ENCODE peak calls at places on chromosomes 6 and 20, in nine cellular contexts. One of them, this sample, is unnamed.

GRCh38 chr6:131112252-131112651 is 23.0 kb upstream of the AKAP7 start:
- DNase-seq in endodermal cell: no peak
- DNase-seq in tibial artery: no peak
- DNase-seq in endothelial cell of umbilical vein: no peak
- DNase-seq in HCT116: no peak
- DNase-seq in uterus: no peak
- DNase-seq in ovary: no peak
- DNase-seq in A549: no peak
- DNase-seq in SK-N-SH: no peak
- DNase-seq in this sample: no peak

GRCh38 chr20:36792422-36792821 is 18.9 kb upstream of the DSN1 start:
- DNase-seq in endodermal cell: peak
- DNase-seq in tibial artery: peak
- DNase-seq in endothelial cell of umbilical vein: peak
- DNase-seq in HCT116: peak
- DNase-seq in uterus: peak
- DNase-seq in ovary: peak
- DNase-seq in A549: peak
- DNase-seq in SK-N-SH: peak
- DNase-seq in this sample: peak

GRCh38 chr6:17413313-17413750 is 19.9 kb downstream of the CAP2 start:
- DNase-seq in endodermal cell: no peak
- DNase-seq in tibial artery: no peak
- DNase-seq in endothelial cell of umbilical vein: peak
- DNase-seq in HCT116: no peak
- DNase-seq in uterus: no peak
- DNase-seq in ovary: no peak
- DNase-seq in A549: no peak
- DNase-seq in SK-N-SH: no peak
- DNase-seq in this sample: peak

GRCh38 chr20:38148328-38149102 is 16.6 kb downstream of the TGM2 start:
- DNase-seq in endodermal cell: no peak
- DNase-seq in tibial artery: no peak
- DNase-seq in endothelial cell of umbilical vein: no peak
- DNase-seq in HCT116: no peak
- DNase-seq in uterus: no peak
- DNase-seq in ovary: no peak
- DNase-seq in A549: no peak
- DNase-seq in SK-N-SH: no peak
- DNase-seq in this sample: no peak

GRCh38 chr6:139983555-139984276 is 609.3 kb upstream of the CITED2 start:
- DNase-seq in endodermal cell: no peak
- DNase-seq in tibial artery: no peak
- DNase-seq in endothelial cell of umbilical vein: no peak
- DNase-seq in HCT116: no peak
- DNase-seq in uterus: no peak
- DNase-seq in ovary: no peak
- DNase-seq in A549: no peak
- DNase-seq in SK-N-SH: no peak
- DNase-seq in this sample: peak

GRCh38 chr20:12086359-12086758 is 168.7 kb downstream of the BTBD3 start:
- DNase-seq in endodermal cell: no peak
- DNase-seq in tibial artery: no peak
- DNase-seq in endothelial cell of umbilical vein: no peak
- DNase-seq in HCT116: no peak
- DNase-seq in uterus: no peak
- DNase-seq in ovary: no peak
- DNase-seq in A549: no peak
- DNase-seq in SK-N-SH: no peak
- DNase-seq in this sample: no peak

GRCh38 chr6:169641461-169642085 is 60.3 kb downstream of the WDR27 start:
- DNase-seq in endodermal cell: no peak
- DNase-seq in tibial artery: no peak
- DNase-seq in endothelial cell of umbilical vein: no peak
- DNase-seq in HCT116: no peak
- DNase-seq in uterus: no peak
- DNase-seq in ovary: no peak
- DNase-seq in A549: no peak
- DNase-seq in SK-N-SH: no peak
- DNase-seq in this sample: no peak

GRCh38 chr6:165218816-165219215 is 90.6 kb downstream of the C6orf118 start:
- DNase-seq in endodermal cell: no peak
- DNase-seq in tibial artery: no peak
- DNase-seq in endothelial cell of umbilical vein: no peak
- DNase-seq in HCT116: no peak
- DNase-seq in uterus: no peak
- DNase-seq in ovary: no peak
- DNase-seq in A549: no peak
- DNase-seq in SK-N-SH: no peak
- DNase-seq in this sample: peak

GRCh38 chr6:54646551-54647300 is 199.8 kb upstream of the FAM83B start:
- DNase-seq in endodermal cell: no peak
- DNase-seq in tibial artery: no peak
- DNase-seq in endothelial cell of umbilical vein: no peak
- DNase-seq in HCT116: no peak
- DNase-seq in uterus: no peak
- DNase-seq in ovary: no peak
- DNase-seq in A549: no peak
- DNase-seq in SK-N-SH: no peak
- DNase-seq in this sample: peak

GRCh38 chr6:107655245-107655644 is 165.3 kb downstream of the SOBP start:
- DNase-seq in endodermal cell: peak
- DNase-seq in tibial artery: no peak
- DNase-seq in endothelial cell of umbilical vein: peak
- DNase-seq in HCT116: no peak
- DNase-seq in uterus: no peak
- DNase-seq in ovary: no peak
- DNase-seq in A549: no peak
- DNase-seq in SK-N-SH: peak
- DNase-seq in this sample: no peak

GRCh38 chr20:13648291-13648690 is 9.6 kb upstream of the TASP1 start:
- DNase-seq in endodermal cell: no peak
- DNase-seq in tibial artery: no peak
- DNase-seq in endothelial cell of umbilical vein: no peak
- DNase-seq in HCT116: no peak
- DNase-seq in uterus: no peak
- DNase-seq in ovary: no peak
- DNase-seq in A549: no peak
- DNase-seq in SK-N-SH: no peak
- DNase-seq in this sample: no peak

GRCh38 chr6:38501931-38502330 is 137.8 kb downstream of the BTBD9 start:
- DNase-seq in endodermal cell: no peak
- DNase-seq in tibial artery: no peak
- DNase-seq in endothelial cell of umbilical vein: no peak
- DNase-seq in HCT116: no peak
- DNase-seq in uterus: no peak
- DNase-seq in ovary: no peak
- DNase-seq in A549: no peak
- DNase-seq in SK-N-SH: no peak
- DNase-seq in this sample: no peak

GRCh38 chr6:7377961-7378360 is 11.6 kb downstream of the CAGE1 start:
- DNase-seq in endodermal cell: no peak
- DNase-seq in tibial artery: no peak
- DNase-seq in endothelial cell of umbilical vein: no peak
- DNase-seq in HCT116: no peak
- DNase-seq in uterus: no peak
- DNase-seq in ovary: no peak
- DNase-seq in A549: no peak
- DNase-seq in SK-N-SH: no peak
- DNase-seq in this sample: no peak

GRCh38 chr20:54173653-54174451 is at the start of gene CYP24A1:
- DNase-seq in endodermal cell: peak
- DNase-seq in tibial artery: no peak
- DNase-seq in endothelial cell of umbilical vein: no peak
- DNase-seq in HCT116: no peak
- DNase-seq in uterus: no peak
- DNase-seq in ovary: no peak
- DNase-seq in A549: peak
- DNase-seq in SK-N-SH: peak
- DNase-seq in this sample: no peak

GRCh38 chr20:54174452-54175175 is 828 bp upstream of the CYP24A1 start:
- DNase-seq in endodermal cell: peak
- DNase-seq in tibial artery: no peak
- DNase-seq in endothelial cell of umbilical vein: no peak
- DNase-seq in HCT116: no peak
- DNase-seq in uterus: no peak
- DNase-seq in ovary: no peak
- DNase-seq in A549: peak
- DNase-seq in SK-N-SH: no peak
- DNase-seq in this sample: no peak

GRCh38 chr20:54170963-54171362 is 2.8 kb downstream of the CYP24A1 start:
- DNase-seq in endodermal cell: no peak
- DNase-seq in tibial artery: no peak
- DNase-seq in endothelial cell of umbilical vein: no peak
- DNase-seq in HCT116: no peak
- DNase-seq in uterus: no peak
- DNase-seq in ovary: no peak
- DNase-seq in A549: no peak
- DNase-seq in SK-N-SH: no peak
- DNase-seq in this sample: no peak

GRCh38 chr20:54172532-54172855 is 1.3 kb downstream of the CYP24A1 start:
- DNase-seq in endodermal cell: no peak
- DNase-seq in tibial artery: no peak
- DNase-seq in endothelial cell of umbilical vein: no peak
- DNase-seq in HCT116: no peak
- DNase-seq in uterus: no peak
- DNase-seq in ovary: no peak
- DNase-seq in A549: no peak
- DNase-seq in SK-N-SH: no peak
- DNase-seq in this sample: no peak

GRCh38 chr20:54172856-54173652 is 732 bp downstream of the CYP24A1 start:
- DNase-seq in endodermal cell: peak
- DNase-seq in tibial artery: no peak
- DNase-seq in endothelial cell of umbilical vein: no peak
- DNase-seq in HCT116: no peak
- DNase-seq in uterus: no peak
- DNase-seq in ovary: no peak
- DNase-seq in A549: no peak
- DNase-seq in SK-N-SH: peak
- DNase-seq in this sample: no peak
- H3K4me3 ChIP-seq in endodermal cell: peak
- H3K4me3 ChIP-seq in tibial artery: no peak
- H3K4me3 ChIP-seq in endothelial cell of umbilical vein: no peak
- H3K4me3 ChIP-seq in HCT116: peak
- H3K4me3 ChIP-seq in uterus: no peak
- H3K4me3 ChIP-seq in ovary: no peak
- H3K4me3 ChIP-seq in A549: peak
- H3K4me3 ChIP-seq in SK-N-SH: peak
- H3K4me3 ChIP-seq in this sample: peak

GRCh38 chr20:3686867-3687321 is 5.1 kb upstream of the ADAM33 start:
- DNase-seq in endodermal cell: no peak
- DNase-seq in tibial artery: peak
- DNase-seq in endothelial cell of umbilical vein: no peak
- DNase-seq in HCT116: no peak
- DNase-seq in uterus: peak
- DNase-seq in ovary: peak
- DNase-seq in A549: no peak
- DNase-seq in SK-N-SH: no peak
- DNase-seq in this sample: peak
- TF ChIP-seq CTCF in endodermal cell: peak
- TF ChIP-seq CTCF in tibial artery: no peak
- TF ChIP-seq CTCF in endothelial cell of umbilical vein: no peak
- TF ChIP-seq CTCF in HCT116: no peak
- TF ChIP-seq CTCF in uterus: no peak
- TF ChIP-seq CTCF in ovary: no peak
- TF ChIP-seq CTCF in A549: no peak
- TF ChIP-seq CTCF in SK-N-SH: no peak
- TF ChIP-seq CTCF in this sample: peak

GRCh38 chr20:3798405-3798768 is 2.3 kb downstream of the CDC25B start:
- DNase-seq in endodermal cell: no peak
- DNase-seq in tibial artery: no peak
- DNase-seq in endothelial cell of umbilical vein: no peak
- DNase-seq in HCT116: no peak
- DNase-seq in uterus: no peak
- DNase-seq in ovary: no peak
- DNase-seq in A549: no peak
- DNase-seq in SK-N-SH: no peak
- DNase-seq in this sample: no peak
- H3K4me3 ChIP-seq in endodermal cell: no peak
- H3K4me3 ChIP-seq in tibial artery: no peak
- H3K4me3 ChIP-seq in endothelial cell of umbilical vein: no peak
- H3K4me3 ChIP-seq in HCT116: peak
- H3K4me3 ChIP-seq in uterus: no peak
- H3K4me3 ChIP-seq in ovary: no peak
- H3K4me3 ChIP-seq in A549: peak
- H3K4me3 ChIP-seq in SK-N-SH: no peak
- H3K4me3 ChIP-seq in this sample: peak

GRCh38 chr6:167502471-167502870 is 177.6 kb downstream of the TTLL2 start:
- DNase-seq in endodermal cell: no peak
- DNase-seq in tibial artery: no peak
- DNase-seq in endothelial cell of umbilical vein: no peak
- DNase-seq in HCT116: no peak
- DNase-seq in uterus: no peak
- DNase-seq in ovary: no peak
- DNase-seq in A549: no peak
- DNase-seq in SK-N-SH: no peak
- DNase-seq in this sample: no peak

GRCh38 chr6:167500961-167501360 is 176.1 kb downstream of the TTLL2 start:
- DNase-seq in endodermal cell: no peak
- DNase-seq in tibial artery: no peak
- DNase-seq in endothelial cell of umbilical vein: no peak
- DNase-seq in HCT116: no peak
- DNase-seq in uterus: no peak
- DNase-seq in ovary: no peak
- DNase-seq in A549: no peak
- DNase-seq in SK-N-SH: no peak
- DNase-seq in this sample: no peak

GRCh38 chr6:167499161-167499660 is 174.3 kb downstream of the TTLL2 start:
- DNase-seq in endodermal cell: no peak
- DNase-seq in tibial artery: peak
- DNase-seq in endothelial cell of umbilical vein: no peak
- DNase-seq in HCT116: no peak
- DNase-seq in uterus: no peak
- DNase-seq in ovary: no peak
- DNase-seq in A549: no peak
- DNase-seq in SK-N-SH: no peak
- DNase-seq in this sample: no peak

GRCh38 chr6:167504412-167504961 is 179.6 kb downstream of the TTLL2 start:
- DNase-seq in endodermal cell: no peak
- DNase-seq in tibial artery: no peak
- DNase-seq in endothelial cell of umbilical vein: no peak
- DNase-seq in HCT116: no peak
- DNase-seq in uterus: no peak
- DNase-seq in ovary: no peak
- DNase-seq in A549: no peak
- DNase-seq in SK-N-SH: no peak
- DNase-seq in this sample: no peak

GRCh38 chr6:167501831-167502385 is 177.0 kb downstream of the TTLL2 start:
- DNase-seq in endodermal cell: peak
- DNase-seq in tibial artery: no peak
- DNase-seq in endothelial cell of umbilical vein: no peak
- DNase-seq in HCT116: peak
- DNase-seq in uterus: no peak
- DNase-seq in ovary: no peak
- DNase-seq in A549: peak
- DNase-seq in SK-N-SH: peak
- DNase-seq in this sample: no peak
- TF ChIP-seq CTCF in endodermal cell: peak
- TF ChIP-seq CTCF in tibial artery: no peak
- TF ChIP-seq CTCF in endothelial cell of umbilical vein: peak
- TF ChIP-seq CTCF in HCT116: peak
- TF ChIP-seq CTCF in uterus: peak
- TF ChIP-seq CTCF in ovary: no peak
- TF ChIP-seq CTCF in A549: peak
- TF ChIP-seq CTCF in SK-N-SH: no peak
- TF ChIP-seq CTCF in this sample: no peak

GRCh38 chr20:650954-651353 is 2.0 kb downstream of the SRXN1 start:
- DNase-seq in endodermal cell: peak
- DNase-seq in tibial artery: no peak
- DNase-seq in endothelial cell of umbilical vein: no peak
- DNase-seq in HCT116: no peak
- DNase-seq in uterus: no peak
- DNase-seq in ovary: no peak
- DNase-seq in A549: no peak
- DNase-seq in SK-N-SH: no peak
- DNase-seq in this sample: no peak
- H3K4me3 ChIP-seq in endodermal cell: no peak
- H3K4me3 ChIP-seq in tibial artery: no peak
- H3K4me3 ChIP-seq in endothelial cell of umbilical vein: no peak
- H3K4me3 ChIP-seq in HCT116: no peak
- H3K4me3 ChIP-seq in uterus: no peak
- H3K4me3 ChIP-seq in ovary: no peak
- H3K4me3 ChIP-seq in A549: peak
- H3K4me3 ChIP-seq in SK-N-SH: no peak
- H3K4me3 ChIP-seq in this sample: no peak